ENCODE peak calls at places on chromosomes 1 and 21, in five cellular contexts. One of them, this sample, is unnamed.

GRCh38 chr1:234600418-234601216 is 9.4 kb downstream of the IRF2BP2 start:
- DNase-seq in lower leg skin: peak
- DNase-seq in right atrium auricular region: peak
- DNase-seq in cardiac fibroblast: peak
- DNase-seq in BE2C: peak
- DNase-seq in this sample: peak

GRCh38 chr1:232542633-232543032 is 87.3 kb downstream of the SIPA1L2 start:
- DNase-seq in lower leg skin: no peak
- DNase-seq in right atrium auricular region: no peak
- DNase-seq in cardiac fibroblast: no peak
- DNase-seq in BE2C: no peak
- DNase-seq in this sample: no peak

GRCh38 chr1:222045816-222046215 is 303.9 kb upstream of the DUSP10 start:
- DNase-seq in lower leg skin: no peak
- DNase-seq in right atrium auricular region: no peak
- DNase-seq in cardiac fibroblast: no peak
- DNase-seq in BE2C: no peak
- DNase-seq in this sample: peak

GRCh38 chr1:218397752-218398339 is 52.7 kb downstream of the TGFB2 start:
- DNase-seq in lower leg skin: no peak
- DNase-seq in right atrium auricular region: no peak
- DNase-seq in cardiac fibroblast: peak
- DNase-seq in BE2C: no peak
- DNase-seq in this sample: peak

GRCh38 chr1:234727018-234727757 is 117.2 kb upstream of the IRF2BP2 start:
- DNase-seq in lower leg skin: no peak
- DNase-seq in right atrium auricular region: no peak
- DNase-seq in cardiac fibroblast: no peak
- DNase-seq in BE2C: no peak
- DNase-seq in this sample: no peak

GRCh38 chr1:89873757-89874156 is 52.9 kb downstream of the LRRC8D start:
- DNase-seq in lower leg skin: no peak
- DNase-seq in right atrium auricular region: no peak
- DNase-seq in cardiac fibroblast: peak
- DNase-seq in BE2C: no peak
- DNase-seq in this sample: peak

GRCh38 chr1:58356402-58356801 is 190.1 kb downstream of the OMA1 start:
- DNase-seq in lower leg skin: no peak
- DNase-seq in right atrium auricular region: no peak
- DNase-seq in cardiac fibroblast: no peak
- DNase-seq in BE2C: no peak
- DNase-seq in this sample: no peak

GRCh38 chr1:87968259-87968955 is 639.7 kb downstream of the LMO4 start:
- DNase-seq in lower leg skin: no peak
- DNase-seq in right atrium auricular region: peak
- DNase-seq in cardiac fibroblast: peak
- DNase-seq in BE2C: no peak
- DNase-seq in this sample: peak

GRCh38 chr1:109917429-109918076 is 6.9 kb downstream of the CSF1 start:
- DNase-seq in lower leg skin: no peak
- DNase-seq in right atrium auricular region: no peak
- DNase-seq in cardiac fibroblast: no peak
- DNase-seq in BE2C: no peak
- DNase-seq in this sample: no peak

GRCh38 chr1:235259133-235259778 is 68.7 kb downstream of the ARID4B start:
- DNase-seq in lower leg skin: no peak
- DNase-seq in right atrium auricular region: no peak
- DNase-seq in cardiac fibroblast: no peak
- DNase-seq in BE2C: no peak
- DNase-seq in this sample: no peak

GRCh38 chr21:42044871-42045495 is 26.1 kb upstream of the UMODL1 start:
- DNase-seq in lower leg skin: no peak
- DNase-seq in right atrium auricular region: no peak
- DNase-seq in cardiac fibroblast: no peak
- DNase-seq in BE2C: no peak
- DNase-seq in this sample: no peak

GRCh38 chr1:223700942-223701637 is 11.2 kb upstream of the CAPN2 start:
- DNase-seq in lower leg skin: peak
- DNase-seq in right atrium auricular region: no peak
- DNase-seq in cardiac fibroblast: peak
- DNase-seq in BE2C: no peak
- DNase-seq in this sample: peak

GRCh38 chr1:170663441-170664282 is at the start of gene PRRX1:
- DNase-seq in lower leg skin: no peak
- DNase-seq in right atrium auricular region: no peak
- DNase-seq in cardiac fibroblast: peak
- DNase-seq in BE2C: no peak
- DNase-seq in this sample: peak

GRCh38 chr21:42505090-42505726 is 8.4 kb upstream of the SLC37A1 start:
- DNase-seq in lower leg skin: no peak
- DNase-seq in right atrium auricular region: no peak
- DNase-seq in cardiac fibroblast: no peak
- DNase-seq in BE2C: no peak
- DNase-seq in this sample: no peak

GRCh38 chr1:41353744-41354143 is 7.5 kb upstream of the FOXO6 start:
- DNase-seq in lower leg skin: peak
- DNase-seq in right atrium auricular region: no peak
- DNase-seq in cardiac fibroblast: no peak
- DNase-seq in BE2C: no peak
- DNase-seq in this sample: peak

GRCh38 chr1:31354266-31354665 is 18.6 kb downstream of the FABP3 start:
- DNase-seq in lower leg skin: no peak
- DNase-seq in right atrium auricular region: no peak
- DNase-seq in cardiac fibroblast: peak
- DNase-seq in BE2C: no peak
- DNase-seq in this sample: peak

GRCh38 chr1:46603481-46603857 is 599 bp downstream of the MKNK1 start:
- DNase-seq in lower leg skin: no peak
- DNase-seq in right atrium auricular region: no peak
- DNase-seq in cardiac fibroblast: no peak
- DNase-seq in BE2C: no peak
- DNase-seq in this sample: no peak

GRCh38 chr1:17742590-17742989 is 12.5 kb upstream of the ACTL8 start:
- DNase-seq in lower leg skin: no peak
- DNase-seq in right atrium auricular region: no peak
- DNase-seq in cardiac fibroblast: peak
- DNase-seq in BE2C: peak
- DNase-seq in this sample: peak

GRCh38 chr1:2228684-2229031 is 539 bp downstream of the SKI start:
- DNase-seq in lower leg skin: no peak
- DNase-seq in right atrium auricular region: no peak
- DNase-seq in cardiac fibroblast: peak
- DNase-seq in BE2C: no peak
- DNase-seq in this sample: no peak

GRCh38 chr1:40567819-40568218 is 36.4 kb downstream of the ZNF684 start:
- DNase-seq in lower leg skin: no peak
- DNase-seq in right atrium auricular region: no peak
- DNase-seq in cardiac fibroblast: no peak
- DNase-seq in BE2C: no peak
- DNase-seq in this sample: no peak

GRCh38 chr1:182394055-182394775 is 2.6 kb upstream of the GLUL start:
- DNase-seq in lower leg skin: no peak
- DNase-seq in right atrium auricular region: peak
- DNase-seq in cardiac fibroblast: no peak
- DNase-seq in BE2C: no peak
- DNase-seq in this sample: no peak

GRCh38 chr1:182391028-182391361 is 595 bp downstream of the GLUL start:
- DNase-seq in lower leg skin: no peak
- DNase-seq in right atrium auricular region: no peak
- DNase-seq in cardiac fibroblast: no peak
- DNase-seq in BE2C: no peak
- DNase-seq in this sample: no peak

GRCh38 chr1:182389619-182390047 is 2.0 kb downstream of the GLUL start:
- DNase-seq in lower leg skin: peak
- DNase-seq in right atrium auricular region: no peak
- DNase-seq in cardiac fibroblast: peak
- DNase-seq in BE2C: no peak
- DNase-seq in this sample: no peak

GRCh38 chr1:182392045-182393028 is 747 bp upstream of the GLUL start:
- DNase-seq in lower leg skin: peak
- DNase-seq in right atrium auricular region: peak
- DNase-seq in cardiac fibroblast: peak
- DNase-seq in BE2C: no peak
- DNase-seq in this sample: peak

DNA sequence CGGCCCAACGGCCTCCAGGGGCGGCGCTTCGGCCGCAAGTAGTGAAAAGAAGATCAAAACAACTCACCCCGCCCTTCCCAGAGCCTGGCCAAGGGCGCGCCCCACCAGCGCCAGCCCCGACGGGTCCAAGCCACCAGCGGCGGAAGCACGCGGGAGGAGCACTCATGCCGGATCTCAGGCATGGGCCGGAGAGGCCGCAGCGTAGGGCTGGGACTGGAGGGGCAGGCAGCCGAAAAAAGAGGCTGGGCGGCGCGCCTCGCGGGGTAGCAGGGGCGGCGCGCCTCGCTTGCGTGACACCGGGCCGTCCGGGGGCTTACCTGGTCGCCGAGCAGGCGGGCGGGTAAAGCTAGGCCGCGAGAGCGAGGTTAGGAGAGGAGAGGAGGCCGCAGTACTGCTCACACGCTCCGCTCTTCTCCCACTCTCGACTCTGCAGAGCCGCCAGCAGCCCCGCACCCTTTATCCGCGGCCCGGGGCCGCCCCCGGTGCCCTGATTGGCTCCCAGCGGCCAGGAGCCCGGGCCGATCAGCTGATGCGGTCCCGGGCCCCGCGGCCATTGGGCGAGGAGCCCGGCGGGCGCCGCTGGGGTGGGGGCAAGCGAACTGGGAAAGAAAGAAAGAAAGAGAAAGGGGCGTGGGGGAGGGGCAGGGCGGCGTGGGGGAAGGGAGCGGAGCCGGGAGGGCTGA is at the start of gene GLUL:
- DNase-seq in lower leg skin: peak
- DNase-seq in right atrium auricular region: peak
- DNase-seq in cardiac fibroblast: peak
- DNase-seq in BE2C: peak
- DNase-seq in this sample: peak
- TF ChIP-seq CTCF in lower leg skin: no peak
- TF ChIP-seq CTCF in right atrium auricular region: peak
- TF ChIP-seq CTCF in cardiac fibroblast: peak
- TF ChIP-seq CTCF in BE2C: no peak
- TF ChIP-seq CTCF in this sample: no peak

DNA sequence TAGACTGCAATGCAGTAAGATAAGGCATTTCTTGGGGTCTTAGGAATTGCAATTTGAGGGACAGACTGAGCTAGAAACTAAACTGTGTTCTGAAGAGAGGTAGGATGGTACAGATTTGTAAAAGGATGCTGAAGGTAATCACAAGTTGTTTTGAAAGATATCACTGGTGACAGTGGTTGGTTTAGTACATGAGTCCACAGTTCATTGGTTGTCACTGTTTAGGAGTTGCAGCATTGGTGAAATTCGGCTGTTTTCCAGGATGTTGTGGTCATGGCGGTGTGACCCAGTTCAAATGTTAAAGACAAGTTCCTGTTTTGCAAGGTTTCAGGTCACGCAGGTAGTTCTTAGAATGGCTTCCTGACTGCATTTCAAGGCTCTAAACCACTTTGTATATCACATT is 292.8 kb upstream of the B3GALT2 start:
- DNase-seq in lower leg skin: no peak
- DNase-seq in right atrium auricular region: no peak
- DNase-seq in cardiac fibroblast: no peak
- DNase-seq in BE2C: no peak
- DNase-seq in this sample: no peak
- H3K4me3 ChIP-seq in lower leg skin: no peak
- H3K4me3 ChIP-seq in right atrium auricular region: no peak
- H3K4me3 ChIP-seq in cardiac fibroblast: no peak
- H3K4me3 ChIP-seq in BE2C: no peak
- H3K4me3 ChIP-seq in this sample: no peak

GRCh38 chr1:121538943-121539575 is 354.3 kb downstream of the SRGAP2C start:
- DNase-seq in lower leg skin: no peak
- DNase-seq in right atrium auricular region: no peak
- DNase-seq in cardiac fibroblast: no peak
- DNase-seq in BE2C: no peak
- DNase-seq in this sample: no peak

GRCh38 chr1:121546830-121547680 is 362.3 kb downstream of the SRGAP2C start:
- DNase-seq in lower leg skin: no peak
- DNase-seq in right atrium auricular region: no peak
- DNase-seq in cardiac fibroblast: peak
- DNase-seq in BE2C: no peak
- DNase-seq in this sample: peak

GRCh38 chr1:121544500-121544899 is 359.7 kb downstream of the SRGAP2C start:
- DNase-seq in lower leg skin: no peak
- DNase-seq in right atrium auricular region: no peak
- DNase-seq in cardiac fibroblast: no peak
- DNase-seq in BE2C: no peak
- DNase-seq in this sample: no peak
- TF ChIP-seq CTCF in lower leg skin: no peak
- TF ChIP-seq CTCF in right atrium auricular region: no peak
- TF ChIP-seq CTCF in cardiac fibroblast: no peak
- TF ChIP-seq CTCF in BE2C: no peak
- TF ChIP-seq CTCF in this sample: no peak

GRCh38 chr21:29148535-29148934 is 18.1 kb downstream of the MAP3K7CL start:
- DNase-seq in lower leg skin: no peak
- DNase-seq in right atrium auricular region: no peak
- DNase-seq in cardiac fibroblast: no peak
- DNase-seq in BE2C: no peak
- DNase-seq in this sample: peak

GRCh38 chr21:29145354-29145782 is 14.9 kb downstream of the MAP3K7CL start:
- DNase-seq in lower leg skin: no peak
- DNase-seq in right atrium auricular region: no peak
- DNase-seq in cardiac fibroblast: peak
- DNase-seq in BE2C: no peak
- DNase-seq in this sample: peak

GRCh38 chr21:29144736-29145353 is 14.4 kb downstream of the MAP3K7CL start:
- DNase-seq in lower leg skin: no peak
- DNase-seq in right atrium auricular region: no peak
- DNase-seq in cardiac fibroblast: peak
- DNase-seq in BE2C: no peak
- DNase-seq in this sample: peak

GRCh38 chr21:29146726-29147125 is 16.3 kb downstream of the MAP3K7CL start:
- DNase-seq in lower leg skin: no peak
- DNase-seq in right atrium auricular region: no peak
- DNase-seq in cardiac fibroblast: no peak
- DNase-seq in BE2C: no peak
- DNase-seq in this sample: no peak

DNA sequence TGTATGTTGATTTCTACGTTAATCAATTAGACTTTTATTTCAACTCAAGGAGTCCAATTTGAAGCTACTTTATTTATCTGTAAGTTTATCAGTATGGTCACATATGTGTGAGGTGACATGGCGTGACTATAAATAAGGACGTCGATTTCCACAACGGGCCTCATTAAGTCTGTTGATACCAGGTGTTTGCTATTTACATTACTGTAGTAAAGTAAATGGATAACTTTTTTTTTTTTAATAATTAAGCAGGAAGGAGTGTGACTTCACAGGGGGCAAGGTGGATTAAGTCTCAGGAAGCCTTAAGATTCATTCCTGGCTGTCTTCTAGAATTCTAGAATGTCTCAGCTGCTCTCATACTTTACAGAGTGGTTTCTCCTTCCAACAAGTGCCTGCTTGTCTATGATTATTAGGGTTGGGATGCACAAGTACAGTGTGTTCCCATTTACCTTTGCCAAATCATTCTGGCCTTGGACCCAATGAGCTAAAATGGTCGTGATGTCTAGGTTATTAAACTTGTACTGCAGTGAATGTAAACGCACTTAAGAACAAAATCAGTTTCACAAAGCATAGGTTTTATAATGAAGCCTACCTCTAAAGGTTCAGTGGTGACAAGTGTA is 15.5 kb downstream of the MAP3K7CL start:
- DNase-seq in lower leg skin: no peak
- DNase-seq in right atrium auricular region: no peak
- DNase-seq in cardiac fibroblast: no peak
- DNase-seq in BE2C: no peak
- DNase-seq in this sample: peak
- H3K4me3 ChIP-seq in lower leg skin: no peak
- H3K4me3 ChIP-seq in right atrium auricular region: no peak
- H3K4me3 ChIP-seq in cardiac fibroblast: no peak
- H3K4me3 ChIP-seq in BE2C: no peak
- H3K4me3 ChIP-seq in this sample: no peak